ENCODE peak calls at places on chromosomes 12 and 14, in seven cellular contexts. M, R, Q, U, L, P and G are unnamed samples.

GRCh38 chr14:103748539-103748867 is 32.9 kb downstream of the ZFYVE21 start:
- DNase-seq in M (peak; percentile 49), R (peak; percentile 63), Q (no peak), U (no peak), L (no peak), P (no peak), G (no peak)

GRCh38 chr12:53345486-53346195 is 9.5 kb upstream of the SP7 start:
- DNase-seq in M (no peak), R (no peak), Q (peak; percentile 80), U (no peak), L (no peak), P (peak; percentile 35), G (peak; percentile 70)

GRCh38 chr12:27498761-27499160 is 25.2 kb upstream of the PPFIBP1 start:
- DNase-seq in M (no peak), R (no peak), Q (peak; percentile 51), U (no peak), L (no peak), P (no peak), G (peak; percentile 22)

GRCh38 chr14:100586520-100587247 is 533 bp downstream of the BEGAIN start:
- DNase-seq in M (peak; percentile 66), R (no peak), Q (peak; percentile 53), U (peak; percentile 48), L (peak; percentile 91), P (peak; percentile 73), G (no peak)

GRCh38 chr14:69580009-69580577 is 5.4 kb upstream of the CCDC177 start:
- DNase-seq in M (peak; percentile 44), R (peak; percentile 67), Q (peak; percentile 100), U (peak; percentile 85), L (peak; percentile 73), P (peak; percentile 44), G (peak; percentile 99)

GRCh38 chr14:34134484-34134883 is 183.6 kb upstream of the EGLN3 start:
- DNase-seq in M (no peak), R (no peak), Q (no peak), U (no peak), L (no peak), P (no peak), G (no peak)

GRCh38 chr12:10968765-10969456 is 17.8 kb downstream of the TAS2R50 start:
- DNase-seq in M (no peak), R (no peak), Q (peak; percentile 81), U (no peak), L (no peak), P (no peak), G (peak; percentile 93)

GRCh38 chr12:32002848-32003493 is 43.8 kb downstream of the RESF1 start:
- DNase-seq in M (no peak), R (no peak), Q (peak; percentile 3), U (no peak), L (no peak), P (no peak), G (peak; percentile 80)

GRCh38 chr14:23572841-23573240 is 5.2 kb upstream of the AP1G2 start:
- DNase-seq in M (no peak), R (no peak), Q (no peak), U (peak; percentile 1), L (no peak), P (no peak), G (no peak)

GRCh38 chr14:76784881-76785280 is 23.6 kb downstream of the VASH1 start:
- DNase-seq in M (peak; percentile 73), R (peak; percentile 72), Q (peak; percentile 78), U (peak; percentile 84), L (peak; percentile 68), P (peak; percentile 87), G (peak; percentile 72)

GRCh38 chr14:98408713-98409112 is 863.3 kb downstream of the BCL11B start:
- DNase-seq in M (no peak), R (no peak), Q (no peak), U (no peak), L (no peak), P (no peak), G (no peak)

GRCh38 chr12:115973968-115974765 is 303.3 kb downstream of the MED13L start:
- DNase-seq in M (no peak), R (no peak), Q (no peak), U (no peak), L (peak; percentile 11), P (no peak), G (no peak)

GRCh38 chr12:95976416-95976832 is 19.7 kb downstream of the HAL start:
- DNase-seq in M (no peak), R (no peak), Q (peak; percentile 29), U (no peak), L (no peak), P (no peak), G (peak; percentile 19)

GRCh38 chr12:114405449-114406271 is at the start of gene TBX5:
- DNase-seq in M (peak; percentile 84), R (no peak), Q (peak; percentile 85), U (peak; percentile 62), L (no peak), P (peak; percentile 53), G (no peak)

GRCh38 chr12:48029811-48030650 is 25.8 kb upstream of the COL2A1 start:
- DNase-seq in M (no peak), R (no peak), Q (no peak), U (no peak), L (no peak), P (no peak), G (no peak)

GRCh38 chr14:22002860-22003284 is 329.3 kb upstream of the OR4E1 start:
- DNase-seq in M (no peak), R (peak; percentile 60), Q (no peak), U (peak; percentile 62), L (peak; percentile 9), P (peak; percentile 30), G (no peak)

GRCh38 chr14:48323655-48324054 is 648.2 kb upstream of the MDGA2 start:
- DNase-seq in M (no peak), R (no peak), Q (peak; percentile 0), U (no peak), L (peak; percentile 33), P (no peak), G (no peak)

GRCh38 chr12:52895726-52896189 is 9.1 kb downstream of the KRT8 start:
- DNase-seq in M (peak; percentile 90), R (no peak), Q (no peak), U (peak; percentile 67), L (no peak), P (no peak), G (no peak)

GRCh38 chr12:9646794-9647622 is 22.5 kb upstream of the CLEC2D start:
- DNase-seq in M (no peak), R (peak; percentile 70), Q (peak; percentile 19), U (peak; percentile 30), L (peak; percentile 52), P (peak; percentile 8), G (peak; percentile 13)

GRCh38 chr14:89720741-89721315 is 233.7 kb downstream of the EFCAB11 start:
- DNase-seq in M (no peak), R (peak; percentile 46), Q (no peak), U (no peak), L (no peak), P (no peak), G (no peak)

GRCh38 chr12:131539381-131539780 is 171.5 kb upstream of the SFSWAP start:
- DNase-seq in M (no peak), R (no peak), Q (no peak), U (no peak), L (no peak), P (no peak), G (no peak)